ENCODE peak calls at places on chromosome 1, in seven cellular contexts. One of them, this sample, is unnamed.

GRCh38 chr1:210655511-210655910 is 326.8 kb downstream of the HHAT start:
- DNase-seq in gastrocnemius medialis: no peak
- DNase-seq in heart left ventricle: no peak
- DNase-seq in tibial nerve: no peak
- DNase-seq in ovary: no peak
- DNase-seq in right lobe of liver: no peak
- DNase-seq in K562: no peak
- DNase-seq in this sample: no peak

GRCh38 chr1:242449211-242449610 is 75.3 kb downstream of the PLD5 start:
- DNase-seq in gastrocnemius medialis: no peak
- DNase-seq in heart left ventricle: no peak
- DNase-seq in tibial nerve: no peak
- DNase-seq in ovary: no peak
- DNase-seq in right lobe of liver: no peak
- DNase-seq in K562: no peak
- DNase-seq in this sample: no peak

GRCh38 chr1:231216515-231216914 is 24.5 kb upstream of the GNPAT start:
- DNase-seq in gastrocnemius medialis: no peak
- DNase-seq in heart left ventricle: no peak
- DNase-seq in tibial nerve: no peak
- DNase-seq in ovary: no peak
- DNase-seq in right lobe of liver: no peak
- DNase-seq in K562: no peak
- DNase-seq in this sample: no peak

GRCh38 chr1:150869683-150870082 is 6.7 kb downstream of the ARNT start:
- DNase-seq in gastrocnemius medialis: no peak
- DNase-seq in heart left ventricle: no peak
- DNase-seq in tibial nerve: no peak
- DNase-seq in ovary: no peak
- DNase-seq in right lobe of liver: no peak
- DNase-seq in K562: no peak
- DNase-seq in this sample: no peak

GRCh38 chr1:157119008-157119407 is 19.2 kb downstream of the ETV3 start:
- DNase-seq in gastrocnemius medialis: no peak
- DNase-seq in heart left ventricle: no peak
- DNase-seq in tibial nerve: no peak
- DNase-seq in ovary: no peak
- DNase-seq in right lobe of liver: no peak
- DNase-seq in K562: no peak
- DNase-seq in this sample: no peak

GRCh38 chr1:211559222-211560010 is 19.5 kb downstream of the SLC30A1 start:
- DNase-seq in gastrocnemius medialis: no peak
- DNase-seq in heart left ventricle: no peak
- DNase-seq in tibial nerve: no peak
- DNase-seq in ovary: no peak
- DNase-seq in right lobe of liver: no peak
- DNase-seq in K562: no peak
- DNase-seq in this sample: no peak

GRCh38 chr1:166900987-166901386 is 24.9 kb upstream of the TADA1 start:
- DNase-seq in gastrocnemius medialis: no peak
- DNase-seq in heart left ventricle: no peak
- DNase-seq in tibial nerve: no peak
- DNase-seq in ovary: no peak
- DNase-seq in right lobe of liver: no peak
- DNase-seq in K562: no peak
- DNase-seq in this sample: no peak

GRCh38 chr1:201702936-201703335 is 126.0 kb upstream of the IPO9 start:
- DNase-seq in gastrocnemius medialis: no peak
- DNase-seq in heart left ventricle: peak
- DNase-seq in tibial nerve: no peak
- DNase-seq in ovary: no peak
- DNase-seq in right lobe of liver: no peak
- DNase-seq in K562: peak
- DNase-seq in this sample: peak

GRCh38 chr1:16199157-16199501 is 13.3 kb downstream of the ARHGEF19 start:
- DNase-seq in gastrocnemius medialis: no peak
- DNase-seq in heart left ventricle: no peak
- DNase-seq in tibial nerve: no peak
- DNase-seq in ovary: no peak
- DNase-seq in right lobe of liver: no peak
- DNase-seq in K562: no peak
- DNase-seq in this sample: no peak

GRCh38 chr1:89312572-89312971 is 39.9 kb upstream of the GBP5 start:
- DNase-seq in gastrocnemius medialis: no peak
- DNase-seq in heart left ventricle: no peak
- DNase-seq in tibial nerve: no peak
- DNase-seq in ovary: no peak
- DNase-seq in right lobe of liver: no peak
- DNase-seq in K562: no peak
- DNase-seq in this sample: no peak

GRCh38 chr1:48007044-48007443 is 9.9 kb upstream of the TRABD2B start:
- DNase-seq in gastrocnemius medialis: no peak
- DNase-seq in heart left ventricle: no peak
- DNase-seq in tibial nerve: no peak
- DNase-seq in ovary: no peak
- DNase-seq in right lobe of liver: no peak
- DNase-seq in K562: no peak
- DNase-seq in this sample: no peak

GRCh38 chr1:230661976-230662375 is 19.7 kb downstream of the COG2 start:
- DNase-seq in gastrocnemius medialis: no peak
- DNase-seq in heart left ventricle: no peak
- DNase-seq in tibial nerve: no peak
- DNase-seq in ovary: no peak
- DNase-seq in right lobe of liver: no peak
- DNase-seq in K562: no peak
- DNase-seq in this sample: no peak

GRCh38 chr1:223508819-223509218 is 115.6 kb downstream of the CCDC185 start:
- DNase-seq in gastrocnemius medialis: no peak
- DNase-seq in heart left ventricle: no peak
- DNase-seq in tibial nerve: no peak
- DNase-seq in ovary: no peak
- DNase-seq in right lobe of liver: no peak
- DNase-seq in K562: no peak
- DNase-seq in this sample: no peak

GRCh38 chr1:78690516-78690915 is 40.9 kb downstream of the IFI44 start:
- DNase-seq in gastrocnemius medialis: no peak
- DNase-seq in heart left ventricle: no peak
- DNase-seq in tibial nerve: no peak
- DNase-seq in ovary: no peak
- DNase-seq in right lobe of liver: no peak
- DNase-seq in K562: no peak
- DNase-seq in this sample: no peak

GRCh38 chr1:96236156-96236739 is 485.3 kb upstream of the PTBP2 start:
- DNase-seq in gastrocnemius medialis: no peak
- DNase-seq in heart left ventricle: no peak
- DNase-seq in tibial nerve: peak
- DNase-seq in ovary: no peak
- DNase-seq in right lobe of liver: no peak
- DNase-seq in K562: peak
- DNase-seq in this sample: peak

GRCh38 chr1:51316764-51317120 is 13.6 kb downstream of the TTC39A start:
- DNase-seq in gastrocnemius medialis: no peak
- DNase-seq in heart left ventricle: no peak
- DNase-seq in tibial nerve: no peak
- DNase-seq in ovary: no peak
- DNase-seq in right lobe of liver: no peak
- DNase-seq in K562: no peak
- DNase-seq in this sample: no peak

GRCh38 chr1:243501002-243501401 is 245.2 kb downstream of the SDCCAG8 start:
- DNase-seq in gastrocnemius medialis: no peak
- DNase-seq in heart left ventricle: no peak
- DNase-seq in tibial nerve: no peak
- DNase-seq in ovary: no peak
- DNase-seq in right lobe of liver: no peak
- DNase-seq in K562: no peak
- DNase-seq in this sample: no peak

GRCh38 chr1:180167021-180167701 is 12.5 kb downstream of the QSOX1 start:
- DNase-seq in gastrocnemius medialis: peak
- DNase-seq in heart left ventricle: peak
- DNase-seq in tibial nerve: no peak
- DNase-seq in ovary: peak
- DNase-seq in right lobe of liver: no peak
- DNase-seq in K562: no peak
- DNase-seq in this sample: peak

GRCh38 chr1:88272216-88272615 is 411.9 kb upstream of the PKN2 start:
- DNase-seq in gastrocnemius medialis: no peak
- DNase-seq in heart left ventricle: no peak
- DNase-seq in tibial nerve: no peak
- DNase-seq in ovary: no peak
- DNase-seq in right lobe of liver: no peak
- DNase-seq in K562: no peak
- DNase-seq in this sample: no peak

GRCh38 chr1:40389234-40389815 is 15.8 kb downstream of the SMAP2 start:
- DNase-seq in gastrocnemius medialis: no peak
- DNase-seq in heart left ventricle: no peak
- DNase-seq in tibial nerve: no peak
- DNase-seq in ovary: no peak
- DNase-seq in right lobe of liver: no peak
- DNase-seq in K562: no peak
- DNase-seq in this sample: no peak
- TF ChIP-seq POLR2A in gastrocnemius medialis: no peak
- TF ChIP-seq POLR2A in heart left ventricle: no peak
- TF ChIP-seq POLR2A in tibial nerve: no peak
- TF ChIP-seq POLR2A in ovary: no peak
- TF ChIP-seq POLR2A in right lobe of liver: no peak
- TF ChIP-seq POLR2A in K562: peak
- TF ChIP-seq POLR2A in this sample: no peak

DNA sequence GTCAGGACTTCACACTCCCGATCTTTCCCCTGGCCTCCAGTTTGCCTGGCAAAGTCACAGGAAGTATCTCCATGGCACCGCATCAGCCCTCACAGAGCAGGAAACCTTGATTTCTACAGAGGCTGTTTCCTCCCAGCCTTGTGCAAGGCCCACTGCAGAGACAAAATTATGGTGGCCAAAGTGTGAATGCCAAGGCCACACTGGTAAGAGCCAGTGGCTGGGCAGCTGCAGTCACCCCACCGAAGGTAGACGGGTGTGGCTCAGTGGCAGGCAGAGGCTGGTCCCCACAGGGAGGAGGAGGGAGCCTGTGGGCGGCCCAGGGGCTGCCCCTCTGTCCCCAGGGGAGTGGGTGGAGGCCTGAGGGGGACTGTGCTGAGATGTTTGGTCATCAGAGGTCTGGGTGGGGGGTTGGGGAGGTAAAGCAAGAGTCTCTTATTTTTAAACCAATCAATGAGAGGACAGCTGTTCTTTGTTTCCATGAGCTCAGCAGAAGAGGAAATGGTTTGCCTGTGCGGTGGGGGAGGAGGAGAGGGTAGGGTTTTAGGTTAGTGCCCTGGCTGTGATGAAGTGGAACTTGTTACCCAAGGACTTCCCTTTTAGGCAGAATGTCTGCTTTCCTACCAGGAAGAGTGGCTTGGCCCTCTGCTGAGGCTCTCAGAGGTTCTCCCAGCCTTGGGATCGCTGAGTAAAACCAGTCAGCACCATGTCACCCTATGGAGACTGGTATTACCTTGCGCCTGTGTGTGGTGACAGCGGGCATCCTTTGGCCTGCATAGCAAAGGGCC is 18.0 kb upstream of the BTG2 start:
- DNase-seq in gastrocnemius medialis: peak
- DNase-seq in heart left ventricle: peak
- DNase-seq in tibial nerve: no peak
- DNase-seq in ovary: no peak
- DNase-seq in right lobe of liver: peak
- DNase-seq in K562: peak
- DNase-seq in this sample: no peak
- TF ChIP-seq POLR2A in gastrocnemius medialis: peak
- TF ChIP-seq POLR2A in heart left ventricle: no peak
- TF ChIP-seq POLR2A in tibial nerve: peak
- TF ChIP-seq POLR2A in ovary: no peak
- TF ChIP-seq POLR2A in right lobe of liver: peak
- TF ChIP-seq POLR2A in K562: no peak
- TF ChIP-seq POLR2A in this sample: no peak

GRCh38 chr1:154404984-154405761 is at the start of gene IL6R:
- DNase-seq in gastrocnemius medialis: peak
- DNase-seq in heart left ventricle: peak
- DNase-seq in tibial nerve: peak
- DNase-seq in ovary: peak
- DNase-seq in right lobe of liver: peak
- DNase-seq in K562: peak
- DNase-seq in this sample: peak
- TF ChIP-seq POLR2A in gastrocnemius medialis: peak
- TF ChIP-seq POLR2A in heart left ventricle: peak
- TF ChIP-seq POLR2A in tibial nerve: peak
- TF ChIP-seq POLR2A in ovary: peak
- TF ChIP-seq POLR2A in right lobe of liver: peak
- TF ChIP-seq POLR2A in K562: no peak
- TF ChIP-seq POLR2A in this sample: peak

DNA sequence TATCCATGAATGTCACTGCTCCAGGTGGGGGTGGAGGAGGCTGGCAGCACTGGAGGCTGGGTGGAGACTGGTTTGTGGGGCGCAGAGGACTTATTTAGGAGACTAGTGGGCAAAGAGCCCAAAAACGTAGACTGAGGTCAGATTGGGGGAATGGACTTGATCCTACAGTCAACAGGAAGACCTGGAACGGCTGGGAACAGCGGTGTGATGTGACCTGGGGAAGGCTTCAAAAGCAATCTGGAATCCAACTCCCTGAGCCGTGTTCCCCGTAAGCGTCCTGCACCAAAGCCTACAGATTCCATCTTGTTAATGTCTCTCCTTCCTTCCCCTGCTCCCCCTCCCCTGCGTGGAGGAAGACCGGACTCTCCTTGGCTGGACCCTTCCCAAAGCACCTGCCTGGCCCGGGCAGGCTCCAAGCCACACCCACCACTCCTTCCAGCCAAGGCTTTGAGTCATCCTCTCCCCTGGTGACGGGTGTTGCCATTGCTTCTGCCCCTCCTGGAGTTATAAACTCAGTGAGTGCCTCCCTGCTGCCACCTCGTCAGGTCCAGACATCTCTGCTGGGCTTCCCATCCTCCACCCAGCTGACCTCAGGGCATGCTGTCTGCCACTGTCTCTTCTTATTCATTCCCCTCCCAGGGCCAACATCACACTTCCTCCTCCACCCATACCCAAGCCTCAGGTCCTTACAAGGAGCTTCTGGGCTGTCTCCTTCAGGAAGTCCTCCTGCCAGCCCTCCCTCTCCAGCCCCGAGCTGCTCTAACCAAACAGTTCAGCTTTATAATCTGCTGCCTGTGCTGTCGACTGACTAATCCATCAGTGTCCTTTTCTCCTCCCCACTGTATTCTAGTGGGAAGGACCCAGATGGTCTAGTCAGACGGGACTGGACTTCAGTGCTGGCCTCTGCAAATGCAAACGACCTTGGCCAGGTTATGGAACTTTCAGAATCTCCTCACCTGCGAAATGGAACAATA is 1.6 kb upstream of the CLSTN1 start:
- DNase-seq in gastrocnemius medialis: peak
- DNase-seq in heart left ventricle: peak
- DNase-seq in tibial nerve: peak
- DNase-seq in ovary: peak
- DNase-seq in right lobe of liver: peak
- DNase-seq in K562: peak
- DNase-seq in this sample: peak
- TF ChIP-seq POLR2A in gastrocnemius medialis: no peak
- TF ChIP-seq POLR2A in heart left ventricle: no peak
- TF ChIP-seq POLR2A in tibial nerve: no peak
- TF ChIP-seq POLR2A in ovary: no peak
- TF ChIP-seq POLR2A in right lobe of liver: no peak
- TF ChIP-seq POLR2A in K562: no peak
- TF ChIP-seq POLR2A in this sample: no peak